ENCODE peak calls at places on chromosomes 4 and X, in five cellular contexts. One of them, this sample, is unnamed.

GRCh38 chr4:151564321-151564720 is 155.3 kb downstream of the FHIP1A start:
- DNase-seq in neuronal stem cell: no peak
- DNase-seq in neural progenitor cell: no peak
- DNase-seq in CD4-positive, alpha-beta memory T cell: no peak
- DNase-seq in tibial artery: no peak
- DNase-seq in this sample: no peak

GRCh38 chrX:88735835-88736234 is 11.2 kb upstream of the CPXCR1 start:
- DNase-seq in neuronal stem cell: no peak
- DNase-seq in neural progenitor cell: no peak
- DNase-seq in CD4-positive, alpha-beta memory T cell: no peak
- DNase-seq in tibial artery: no peak
- DNase-seq in this sample: no peak

GRCh38 chrX:120732879-120733278 is 103.0 kb upstream of the C1GALT1C1 start:
- DNase-seq in neuronal stem cell: no peak
- DNase-seq in neural progenitor cell: no peak
- DNase-seq in CD4-positive, alpha-beta memory T cell: no peak
- DNase-seq in tibial artery: no peak
- DNase-seq in this sample: no peak

GRCh38 chrX:48711929-48712505 is 15.5 kb downstream of the SUV39H1 start:
- DNase-seq in neuronal stem cell: no peak
- DNase-seq in neural progenitor cell: no peak
- DNase-seq in CD4-positive, alpha-beta memory T cell: no peak
- DNase-seq in tibial artery: no peak
- DNase-seq in this sample: no peak

GRCh38 chrX:73977542-73978169 is 326.3 kb upstream of the ZCCHC13 start:
- DNase-seq in neuronal stem cell: no peak
- DNase-seq in neural progenitor cell: peak; percentile 16
- DNase-seq in CD4-positive, alpha-beta memory T cell: peak; percentile 84
- DNase-seq in tibial artery: no peak
- DNase-seq in this sample: peak; percentile 51

GRCh38 chr4:122663814-122664610 is 43.1 kb upstream of the IL21 start:
- DNase-seq in neuronal stem cell: no peak
- DNase-seq in neural progenitor cell: no peak
- DNase-seq in CD4-positive, alpha-beta memory T cell: no peak
- DNase-seq in tibial artery: no peak
- DNase-seq in this sample: no peak

GRCh38 chrX:105876658-105877057 is 54.3 kb downstream of the NRK start:
- DNase-seq in neuronal stem cell: peak; percentile 0
- DNase-seq in neural progenitor cell: peak; percentile 34
- DNase-seq in CD4-positive, alpha-beta memory T cell: no peak
- DNase-seq in tibial artery: no peak
- DNase-seq in this sample: no peak

GRCh38 chrX:71671043-71671829 is 3.9 kb downstream of the LOC101059915 start:
- DNase-seq in neuronal stem cell: no peak
- DNase-seq in neural progenitor cell: no peak
- DNase-seq in CD4-positive, alpha-beta memory T cell: no peak
- DNase-seq in tibial artery: no peak
- DNase-seq in this sample: no peak

GRCh38 chr4:22596384-22596783 is 80.5 kb upstream of the ADGRA3 start:
- DNase-seq in neuronal stem cell: no peak
- DNase-seq in neural progenitor cell: no peak
- DNase-seq in CD4-positive, alpha-beta memory T cell: no peak
- DNase-seq in tibial artery: no peak
- DNase-seq in this sample: no peak

GRCh38 chr4:138398297-138398696 is 156.1 kb upstream of the SLC7A11 start:
- DNase-seq in neuronal stem cell: peak; percentile 30
- DNase-seq in neural progenitor cell: peak; percentile 80
- DNase-seq in CD4-positive, alpha-beta memory T cell: no peak
- DNase-seq in tibial artery: no peak
- DNase-seq in this sample: peak; percentile 83

GRCh38 chr4:111391864-111392263 is 753.4 kb upstream of the FAM241A start:
- DNase-seq in neuronal stem cell: no peak
- DNase-seq in neural progenitor cell: no peak
- DNase-seq in CD4-positive, alpha-beta memory T cell: no peak
- DNase-seq in tibial artery: no peak
- DNase-seq in this sample: no peak

GRCh38 chr4:123786955-123787354 is 390.4 kb downstream of the SPRY1 start:
- DNase-seq in neuronal stem cell: no peak
- DNase-seq in neural progenitor cell: peak; percentile 9
- DNase-seq in CD4-positive, alpha-beta memory T cell: no peak
- DNase-seq in tibial artery: no peak
- DNase-seq in this sample: no peak
- H3K4me1 ChIP-seq in neuronal stem cell: peaks cover 15% of the 10 kb centered on the region
- H3K4me1 ChIP-seq in neural progenitor cell: peaks cover 29% of the 10 kb centered on the region
- H3K4me1 ChIP-seq in CD4-positive, alpha-beta memory T cell: no peaks in the 10 kb centered on the region
- H3K4me1 ChIP-seq in tibial artery: peaks cover 15% of the 10 kb centered on the region
- H3K4me1 ChIP-seq in this sample: no peaks in the 10 kb centered on the region

GRCh38 chrX:8730812-8731578 is 942 bp downstream of the ANOS1 start:
- DNase-seq in neuronal stem cell: no peak
- DNase-seq in neural progenitor cell: peak; percentile 35
- DNase-seq in CD4-positive, alpha-beta memory T cell: no peak
- DNase-seq in tibial artery: no peak
- DNase-seq in this sample: no peak
- H3K4me3 ChIP-seq in neuronal stem cell: peak overlapping the region; percentile 37
- H3K4me3 ChIP-seq in neural progenitor cell: peak overlapping the region; percentile 84
- H3K4me3 ChIP-seq in CD4-positive, alpha-beta memory T cell: no peak overlapping the region
- H3K4me3 ChIP-seq in tibial artery: peak overlapping the region; percentile 58
- H3K4me3 ChIP-seq in this sample: peak overlapping the region; percentile 83

GRCh38 chr4:17164656-17165055 is 266.2 kb upstream of the LDB2 start:
- DNase-seq in neuronal stem cell: no peak
- DNase-seq in neural progenitor cell: no peak
- DNase-seq in CD4-positive, alpha-beta memory T cell: no peak
- DNase-seq in tibial artery: no peak
- DNase-seq in this sample: no peak
- H3K27ac ChIP-seq in neuronal stem cell: no peak overlapping the region
- H3K27ac ChIP-seq in neural progenitor cell: no peak overlapping the region
- H3K27ac ChIP-seq in CD4-positive, alpha-beta memory T cell: no peak overlapping the region
- H3K27ac ChIP-seq in tibial artery: no peak overlapping the region
- H3K27ac ChIP-seq in this sample: no peak overlapping the region

GRCh38 chr4:76688737-76689078 is 209.2 kb downstream of the SOWAHB start:
- DNase-seq in neuronal stem cell: no peak
- DNase-seq in neural progenitor cell: peak; percentile 42
- DNase-seq in CD4-positive, alpha-beta memory T cell: no peak
- DNase-seq in tibial artery: no peak
- DNase-seq in this sample: no peak
- H3K4me1 ChIP-seq in neuronal stem cell: peaks cover 38% of the 10 kb centered on the region
- H3K4me1 ChIP-seq in neural progenitor cell: peaks cover 36% of the 10 kb centered on the region
- H3K4me1 ChIP-seq in CD4-positive, alpha-beta memory T cell: peaks cover 18% of the 10 kb centered on the region
- H3K4me1 ChIP-seq in tibial artery: peaks cover 36% of the 10 kb centered on the region
- H3K4me1 ChIP-seq in this sample: peaks cover 23% of the 10 kb centered on the region

GRCh38 chr4:57342406-57342805 is 232.2 kb upstream of the IGFBP7 start:
- DNase-seq in neuronal stem cell: no peak
- DNase-seq in neural progenitor cell: no peak
- DNase-seq in CD4-positive, alpha-beta memory T cell: no peak
- DNase-seq in tibial artery: no peak
- DNase-seq in this sample: no peak
- H3K4me3 ChIP-seq in neuronal stem cell: no peak overlapping the region
- H3K4me3 ChIP-seq in neural progenitor cell: no peak overlapping the region
- H3K4me3 ChIP-seq in CD4-positive, alpha-beta memory T cell: no peak overlapping the region
- H3K4me3 ChIP-seq in tibial artery: no peak overlapping the region
- H3K4me3 ChIP-seq in this sample: no peak overlapping the region

DNA sequence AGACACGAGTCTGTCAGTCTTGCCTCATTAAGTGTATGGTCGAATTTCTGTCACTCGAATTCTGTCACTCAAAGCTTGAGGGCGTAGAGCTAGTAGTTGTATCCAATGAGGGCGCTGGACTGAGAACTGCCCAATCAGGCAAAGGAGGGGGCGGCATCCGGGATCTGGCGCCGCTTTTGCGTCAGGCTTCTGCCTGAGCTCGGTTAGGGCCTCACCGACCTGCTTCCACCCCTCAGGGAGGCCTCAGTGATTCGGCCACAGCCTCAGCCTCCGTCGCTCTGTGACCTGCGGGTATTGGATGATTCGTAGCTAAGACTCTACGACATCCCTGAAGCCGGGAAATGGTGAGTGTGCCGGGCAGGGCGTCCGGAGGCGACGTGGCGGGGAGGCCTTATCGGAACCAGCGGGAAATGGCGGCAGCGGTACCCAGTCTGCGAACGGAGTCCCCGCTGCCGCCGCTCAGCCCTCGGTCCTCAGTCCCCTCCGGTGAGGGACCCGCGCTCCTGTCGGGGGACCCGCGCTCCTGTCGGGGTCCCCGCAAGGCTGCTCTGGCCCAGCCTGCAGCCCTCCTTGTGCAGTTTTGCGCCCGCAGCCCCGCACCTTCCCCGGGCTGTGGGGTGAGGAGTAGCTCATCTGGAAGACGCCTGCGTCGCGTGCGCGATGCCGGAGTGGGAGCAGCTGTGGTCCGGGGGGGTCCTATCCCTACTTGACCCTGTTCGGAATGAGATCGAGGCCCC is 88.3 kb downstream of the ZNF718 start:
- DNase-seq in neuronal stem cell: peak; percentile 75
- DNase-seq in neural progenitor cell: peak; percentile 6
- DNase-seq in CD4-positive, alpha-beta memory T cell: peak; percentile 7
- DNase-seq in tibial artery: peak; percentile 91
- DNase-seq in this sample: no peak
- H3K27ac ChIP-seq in neuronal stem cell: peak overlapping the region; percentile 74
- H3K27ac ChIP-seq in neural progenitor cell: no peak overlapping the region
- H3K27ac ChIP-seq in CD4-positive, alpha-beta memory T cell: no peak overlapping the region
- H3K27ac ChIP-seq in tibial artery: peak overlapping the region; percentile 74
- H3K27ac ChIP-seq in this sample: no peak overlapping the region

DNA sequence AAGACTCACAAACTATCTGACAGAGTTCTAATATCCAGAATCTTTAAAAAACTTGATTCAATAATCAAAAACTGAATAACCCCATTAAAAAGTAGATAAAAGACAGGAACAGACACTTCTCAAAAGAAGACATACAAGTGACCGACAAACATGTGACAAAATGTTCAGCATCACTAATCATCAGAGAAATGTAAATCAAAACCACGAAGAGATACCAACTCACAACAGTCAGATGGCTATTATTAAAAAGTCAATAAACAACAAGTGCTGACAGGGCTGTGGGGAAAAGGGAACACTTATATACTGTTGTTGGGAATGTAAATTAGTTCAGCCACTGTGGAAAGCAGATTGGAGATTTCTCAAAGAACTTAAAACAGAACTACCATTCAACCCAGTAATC is 138.1 kb upstream of the RASGEF1B start:
- DNase-seq in neuronal stem cell: no peak
- DNase-seq in neural progenitor cell: no peak
- DNase-seq in CD4-positive, alpha-beta memory T cell: no peak
- DNase-seq in tibial artery: no peak
- DNase-seq in this sample: no peak
- H3K4me1 ChIP-seq in neuronal stem cell: no peaks in the 10 kb centered on the region
- H3K4me1 ChIP-seq in neural progenitor cell: no peaks in the 10 kb centered on the region
- H3K4me1 ChIP-seq in CD4-positive, alpha-beta memory T cell: no peaks in the 10 kb centered on the region
- H3K4me1 ChIP-seq in tibial artery: no peaks in the 10 kb centered on the region
- H3K4me1 ChIP-seq in this sample: no peaks in the 10 kb centered on the region

DNA sequence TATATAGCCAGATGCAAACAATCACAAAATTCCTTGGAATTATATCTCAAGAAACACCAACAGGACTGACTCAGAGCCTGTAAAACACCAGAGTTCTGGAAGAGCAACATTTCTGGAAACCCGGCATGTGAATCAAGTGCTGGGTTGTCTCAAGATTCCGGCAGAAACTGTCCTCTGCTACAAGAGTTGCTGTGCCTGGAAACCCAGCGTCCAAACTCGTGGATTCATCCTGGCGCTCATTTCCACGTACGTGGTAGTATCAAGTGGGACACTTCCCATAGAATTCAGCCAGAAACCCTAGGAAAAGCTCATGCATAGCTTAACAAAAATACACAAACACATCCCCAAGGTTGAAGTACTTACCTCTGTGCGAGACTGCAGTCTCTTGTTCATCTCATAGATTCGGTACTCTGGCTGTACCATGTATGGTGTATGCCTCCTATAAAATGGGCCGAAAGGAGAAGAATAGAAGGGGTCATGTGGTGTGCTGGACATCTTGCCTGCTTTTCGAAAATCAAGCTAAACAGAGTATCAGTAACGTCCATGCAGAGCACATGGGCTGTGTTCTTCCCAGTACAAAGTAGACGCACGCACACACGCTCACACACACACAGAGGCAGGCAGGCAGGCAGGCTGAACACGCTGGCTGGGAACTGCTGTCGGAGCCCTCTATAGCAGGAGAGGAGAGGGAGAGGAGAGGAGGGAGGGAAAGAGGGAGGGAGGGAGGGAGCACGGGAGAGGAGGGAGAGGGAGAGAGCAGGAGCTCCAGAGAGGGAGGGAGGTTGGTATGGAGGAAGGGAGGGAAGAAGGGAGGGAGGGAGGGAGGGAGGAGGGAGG is at the start of gene LDB2:
- DNase-seq in neuronal stem cell: peak; percentile 59
- DNase-seq in neural progenitor cell: peak; percentile 84
- DNase-seq in CD4-positive, alpha-beta memory T cell: no peak
- DNase-seq in tibial artery: peak; percentile 80
- DNase-seq in this sample: peak; percentile 89
- H3K4me3 ChIP-seq in neuronal stem cell: peak within 1 kb of the TSS; percentile 51
- H3K4me3 ChIP-seq in neural progenitor cell: peak within 1 kb of the TSS; percentile 48
- H3K4me3 ChIP-seq in CD4-positive, alpha-beta memory T cell: no peak within 1 kb of the TSS
- H3K4me3 ChIP-seq in tibial artery: peak within 1 kb of the TSS; percentile 50
- H3K4me3 ChIP-seq in this sample: peak within 1 kb of the TSS; percentile 92